ENCODE peak calls at places on chromosomes 13 and 19, in four cellular contexts. One of them, this sample, is unnamed.
A peak's percentile ranks its signal among the peaks of the same experiment; 100 is the strongest.

GRCh38 chr19:57888494-57889231 is at the start of gene ZNF814:
- DNase-seq in body of pancreas: peak; percentile 68
- DNase-seq in cardiac fibroblast: peak; percentile 92
- DNase-seq in NB4: peak; percentile 14
- DNase-seq in this sample: peak; percentile 35

GRCh38 chr13:25966086-25966485 is 85.7 kb downstream of the SHISA2 start:
- DNase-seq in body of pancreas: no peak
- DNase-seq in cardiac fibroblast: no peak
- DNase-seq in NB4: no peak
- DNase-seq in this sample: peak; percentile 30

GRCh38 chr13:99366075-99366987 is 59.1 kb upstream of the GPR183 start:
- DNase-seq in NB4: no peak
- DNase-seq in body of pancreas: no peak
- DNase-seq in cardiac fibroblast: no peak
- DNase-seq in this sample: no peak

GRCh38 chr13:25214371-25215252 is 42.5 kb upstream of the AMER2 start:
- DNase-seq in NB4: no peak
- DNase-seq in body of pancreas: no peak
- DNase-seq in cardiac fibroblast: peak; percentile 50
- DNase-seq in this sample: peak; percentile 31

GRCh38 chr19:29677001-29677781 is 11.9 kb downstream of the PLEKHF1 start:
- DNase-seq in NB4: no peak
- DNase-seq in body of pancreas: no peak
- DNase-seq in cardiac fibroblast: no peak
- DNase-seq in this sample: no peak

GRCh38 chr13:24228852-24229458 is 68.4 kb downstream of the SPATA13 start:
- DNase-seq in body of pancreas: peak; percentile 62
- DNase-seq in NB4: peak; percentile 76
- DNase-seq in cardiac fibroblast: peak; percentile 81
- DNase-seq in this sample: peak; percentile 13

GRCh38 chr19:22601906-22602630 is 32.1 kb upstream of the ZNF492 start:
- DNase-seq in NB4: no peak
- DNase-seq in cardiac fibroblast: no peak
- DNase-seq in body of pancreas: no peak
- DNase-seq in this sample: no peak

GRCh38 chr13:36818483-36819063 is 449 bp upstream of the RFXAP start:
- DNase-seq in body of pancreas: no peak
- DNase-seq in NB4: no peak
- DNase-seq in cardiac fibroblast: no peak
- DNase-seq in this sample: no peak

GRCh38 chr19:18259848-18260247 is 14.4 kb downstream of the IQCN start:
- DNase-seq in NB4: peak; percentile 77
- DNase-seq in cardiac fibroblast: peak; percentile 89
- DNase-seq in body of pancreas: no peak
- DNase-seq in this sample: no peak

GRCh38 chr13:109145631-109146030 is 516.2 kb downstream of the MYO16 start:
- DNase-seq in body of pancreas: peak; percentile 43
- DNase-seq in cardiac fibroblast: peak; percentile 89
- DNase-seq in NB4: peak; percentile 82
- DNase-seq in this sample: no peak

GRCh38 chr13:77176350-77176749 is 149.4 kb upstream of the FBXL3 start:
- DNase-seq in NB4: no peak
- DNase-seq in body of pancreas: no peak
- DNase-seq in cardiac fibroblast: peak; percentile 52
- DNase-seq in this sample: no peak

GRCh38 chr13:51729853-51730553 is 74.0 kb downstream of the DHRS12 start:
- DNase-seq in NB4: peak; percentile 81
- DNase-seq in cardiac fibroblast: peak; percentile 93
- DNase-seq in body of pancreas: no peak
- DNase-seq in this sample: peak; percentile 62

GRCh38 chr13:71712988-71713653 is 153.9 kb downstream of the DACH1 start:
- DNase-seq in cardiac fibroblast: peak; percentile 9
- DNase-seq in body of pancreas: no peak
- DNase-seq in NB4: peak; percentile 42
- DNase-seq in this sample: no peak

GRCh38 chr13:45851171-45851889 is at the start of gene SIAH3:
- DNase-seq in NB4: no peak
- DNase-seq in body of pancreas: no peak
- DNase-seq in cardiac fibroblast: peak; percentile 20
- DNase-seq in this sample: no peak

GRCh38 chr19:31356587-31357314 is 7.5 kb upstream of the TSHZ3 start:
- DNase-seq in NB4: peak; percentile 44
- DNase-seq in body of pancreas: peak; percentile 36
- DNase-seq in cardiac fibroblast: no peak
- DNase-seq in this sample: peak; percentile 62

GRCh38 chr13:51731759-51732158 is 72.2 kb downstream of the DHRS12 start:
- DNase-seq in body of pancreas: no peak
- DNase-seq in cardiac fibroblast: peak; percentile 88
- DNase-seq in NB4: peak; percentile 40
- DNase-seq in this sample: no peak

GRCh38 chr13:46804391-46804815 is 7.4 kb upstream of the ESD start:
- DNase-seq in NB4: no peak
- DNase-seq in cardiac fibroblast: peak; percentile 99
- DNase-seq in body of pancreas: no peak
- DNase-seq in this sample: peak; percentile 70

GRCh38 chr19:15936173-15936572 is 1.8 kb upstream of the CYP4F11 start:
- DNase-seq in NB4: no peak
- DNase-seq in body of pancreas: no peak
- DNase-seq in cardiac fibroblast: no peak
- DNase-seq in this sample: no peak

GRCh38 chr13:92483894-92484293 is 742.7 kb upstream of the GPC6 start:
- DNase-seq in NB4: no peak
- DNase-seq in body of pancreas: no peak
- DNase-seq in cardiac fibroblast: no peak
- DNase-seq in this sample: no peak

GRCh38 chr19:19421326-19421725 is 15.9 kb downstream of the GATAD2A start:
- DNase-seq in NB4: no peak
- DNase-seq in body of pancreas: no peak
- DNase-seq in cardiac fibroblast: no peak
- DNase-seq in this sample: no peak

GRCh38 chr13:78491978-78492377 is 111.4 kb downstream of the POU4F1 start:
- DNase-seq in NB4: no peak
- DNase-seq in body of pancreas: no peak
- DNase-seq in cardiac fibroblast: no peak
- DNase-seq in this sample: no peak

GRCh38 chr19:11191273-11191755 is 6.0 kb downstream of the KANK2 start:
- DNase-seq in NB4: no peak
- DNase-seq in body of pancreas: no peak
- DNase-seq in cardiac fibroblast: peak; percentile 87
- DNase-seq in this sample: peak; percentile 63

GRCh38 chr13:80010286-80010831 is 330.6 kb downstream of the SPRY2 start:
- DNase-seq in cardiac fibroblast: no peak
- DNase-seq in body of pancreas: peak; percentile 23
- DNase-seq in NB4: no peak
- DNase-seq in this sample: no peak

GRCh38 chr19:44202470-44202869 is 9.9 kb upstream of the ZNF227 start:
- DNase-seq in NB4: no peak
- DNase-seq in cardiac fibroblast: peak; percentile 84
- DNase-seq in body of pancreas: no peak
- DNase-seq in this sample: no peak

GRCh38 chr13:21675095-21676007 is 4.5 kb downstream of the FGF9 start:
- DNase-seq in NB4: peak; percentile 39
- DNase-seq in body of pancreas: peak; percentile 61
- DNase-seq in cardiac fibroblast: no peak
- DNase-seq in this sample: peak; percentile 57

GRCh38 chr13:21673592-21674270 is 2.9 kb downstream of the FGF9 start:
- DNase-seq in body of pancreas: peak; percentile 59
- DNase-seq in cardiac fibroblast: peak; percentile 35
- DNase-seq in NB4: peak; percentile 66
- DNase-seq in this sample: peak; percentile 53

GRCh38 chr13:21676611-21677021 is 5.7 kb downstream of the FGF9 start:
- DNase-seq in cardiac fibroblast: no peak
- DNase-seq in body of pancreas: peak; percentile 46
- DNase-seq in NB4: peak; percentile 39
- DNase-seq in this sample: no peak

GRCh38 chr13:21672811-21673591 is 2.1 kb downstream of the FGF9 start:
- DNase-seq in cardiac fibroblast: no peak
- DNase-seq in body of pancreas: no peak
- DNase-seq in NB4: no peak
- DNase-seq in this sample: no peak

GRCh38 chr13:21674271-21675009 is 3.6 kb downstream of the FGF9 start:
- DNase-seq in body of pancreas: no peak
- DNase-seq in NB4: peak; percentile 45
- DNase-seq in cardiac fibroblast: no peak
- DNase-seq in this sample: peak; percentile 71
- H3K4me3 ChIP-seq in body of pancreas: peak overlapping the region; percentile 71
- H3K4me3 ChIP-seq in NB4: peak overlapping the region; percentile 38
- H3K4me3 ChIP-seq in cardiac fibroblast: peak overlapping the region; percentile 39
- H3K4me3 ChIP-seq in this sample: peak overlapping the region; percentile 66

DNA sequence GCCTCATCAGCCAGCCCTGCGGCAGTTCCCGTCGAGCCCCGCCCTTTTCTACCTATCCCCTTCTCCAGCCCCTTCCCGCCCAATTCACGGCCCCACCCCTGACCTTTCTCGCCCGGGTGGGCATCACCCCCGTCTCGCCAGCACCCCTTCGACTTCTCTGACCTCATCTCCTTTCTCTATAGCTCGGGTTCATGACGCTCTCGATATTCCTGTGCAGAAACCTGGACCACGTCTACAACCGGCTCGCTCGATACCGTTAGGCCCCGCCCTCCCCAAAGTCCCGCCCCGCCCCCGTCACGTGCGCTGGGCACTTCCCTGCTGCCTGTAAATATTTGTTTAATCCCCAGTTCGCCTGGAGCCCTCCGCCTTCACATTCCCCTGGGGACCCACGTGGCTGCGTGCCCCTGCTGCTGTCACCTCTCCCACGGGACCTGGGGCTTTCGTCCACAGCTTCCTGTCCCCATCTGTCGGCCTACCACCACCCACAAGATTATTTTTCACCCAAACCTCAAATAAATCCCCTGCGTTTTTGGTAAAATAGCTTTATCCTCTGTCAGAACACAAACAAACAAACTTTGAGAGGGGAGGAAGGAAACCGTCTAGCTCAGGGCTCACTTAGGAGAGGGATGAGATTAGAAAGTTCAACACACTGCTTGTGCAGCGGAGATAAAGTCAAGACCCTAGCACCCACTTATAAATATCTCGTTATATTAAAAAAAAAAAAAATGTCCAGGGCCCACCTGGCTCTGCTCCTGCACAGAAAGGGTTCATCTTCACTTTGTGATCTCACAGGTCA is 5.1 kb downstream of the CD37 start:
- DNase-seq in body of pancreas: peak; percentile 93
- DNase-seq in NB4: peak; percentile 82
- DNase-seq in cardiac fibroblast: peak; percentile 25
- DNase-seq in this sample: peak; percentile 14
- H3K4me3 ChIP-seq in body of pancreas: no peak overlapping the region
- H3K4me3 ChIP-seq in NB4: no peak overlapping the region
- H3K4me3 ChIP-seq in cardiac fibroblast: peak overlapping the region; percentile 26
- H3K4me3 ChIP-seq in this sample: no peak overlapping the region

GRCh38 chr19:12833747-12834417 is 497 bp downstream of the RTBDN start:
- DNase-seq in cardiac fibroblast: no peak
- DNase-seq in body of pancreas: no peak
- DNase-seq in NB4: peak; percentile 44
- DNase-seq in this sample: peak; percentile 58
- H3K4me3 ChIP-seq in cardiac fibroblast: peak overlapping the region; percentile 38
- H3K4me3 ChIP-seq in body of pancreas: no peak overlapping the region
- H3K4me3 ChIP-seq in NB4: no peak overlapping the region
- H3K4me3 ChIP-seq in this sample: peak overlapping the region; percentile 51

GRCh38 chr13:113853518-113854237 is 10.2 kb downstream of the GAS6 start:
- DNase-seq in NB4: no peak
- DNase-seq in cardiac fibroblast: no peak
- DNase-seq in body of pancreas: no peak
- DNase-seq in this sample: no peak
- H3K4me3 ChIP-seq in NB4: no peak overlapping the region
- H3K4me3 ChIP-seq in cardiac fibroblast: no peak overlapping the region
- H3K4me3 ChIP-seq in body of pancreas: no peak overlapping the region
- H3K4me3 ChIP-seq in this sample: no peak overlapping the region

DNA sequence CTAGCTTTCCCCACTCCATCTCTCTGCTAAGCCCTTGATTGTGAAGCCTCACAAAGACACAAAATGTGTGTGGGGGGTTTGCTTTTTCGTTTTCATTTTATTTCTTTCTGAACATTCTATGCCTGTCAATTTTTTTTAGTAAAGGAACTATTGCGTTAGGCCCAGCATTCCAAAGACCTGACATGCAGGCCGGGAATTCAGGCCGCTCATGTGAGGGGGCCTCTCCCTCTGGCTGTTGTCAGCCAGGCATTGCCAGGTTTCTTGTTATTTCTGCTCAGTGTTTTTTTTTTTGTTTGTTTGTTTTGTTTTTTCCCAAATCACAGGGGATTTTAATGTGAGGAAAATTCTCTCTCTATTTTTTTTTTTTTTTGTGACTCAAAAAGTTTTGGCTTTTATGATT is 10.3 kb upstream of the MEDAG start:
- DNase-seq in cardiac fibroblast: peak; percentile 97
- DNase-seq in body of pancreas: peak; percentile 45
- DNase-seq in NB4: no peak
- DNase-seq in this sample: no peak
- H3K4me3 ChIP-seq in cardiac fibroblast: no peak overlapping the region
- H3K4me3 ChIP-seq in body of pancreas: no peak overlapping the region
- H3K4me3 ChIP-seq in NB4: no peak overlapping the region
- H3K4me3 ChIP-seq in this sample: no peak overlapping the region

GRCh38 chr13:44764334-44764733 is 188.2 kb upstream of the TSC22D1 start:
- DNase-seq in NB4: peak; percentile 7
- DNase-seq in cardiac fibroblast: no peak
- DNase-seq in body of pancreas: peak; percentile 78
- DNase-seq in this sample: peak; percentile 33

GRCh38 chr13:44760434-44760833 is 184.3 kb upstream of the TSC22D1 start:
- DNase-seq in NB4: no peak
- DNase-seq in cardiac fibroblast: no peak
- DNase-seq in body of pancreas: peak; percentile 45
- DNase-seq in this sample: no peak

GRCh38 chr13:44765076-44765475 is 188.9 kb upstream of the TSC22D1 start:
- DNase-seq in body of pancreas: peak; percentile 35
- DNase-seq in NB4: no peak
- DNase-seq in cardiac fibroblast: no peak
- DNase-seq in this sample: no peak

GRCh38 chr13:44762946-44763345 is 186.8 kb upstream of the TSC22D1 start:
- DNase-seq in cardiac fibroblast: no peak
- DNase-seq in NB4: no peak
- DNase-seq in body of pancreas: no peak
- DNase-seq in this sample: no peak

DNA sequence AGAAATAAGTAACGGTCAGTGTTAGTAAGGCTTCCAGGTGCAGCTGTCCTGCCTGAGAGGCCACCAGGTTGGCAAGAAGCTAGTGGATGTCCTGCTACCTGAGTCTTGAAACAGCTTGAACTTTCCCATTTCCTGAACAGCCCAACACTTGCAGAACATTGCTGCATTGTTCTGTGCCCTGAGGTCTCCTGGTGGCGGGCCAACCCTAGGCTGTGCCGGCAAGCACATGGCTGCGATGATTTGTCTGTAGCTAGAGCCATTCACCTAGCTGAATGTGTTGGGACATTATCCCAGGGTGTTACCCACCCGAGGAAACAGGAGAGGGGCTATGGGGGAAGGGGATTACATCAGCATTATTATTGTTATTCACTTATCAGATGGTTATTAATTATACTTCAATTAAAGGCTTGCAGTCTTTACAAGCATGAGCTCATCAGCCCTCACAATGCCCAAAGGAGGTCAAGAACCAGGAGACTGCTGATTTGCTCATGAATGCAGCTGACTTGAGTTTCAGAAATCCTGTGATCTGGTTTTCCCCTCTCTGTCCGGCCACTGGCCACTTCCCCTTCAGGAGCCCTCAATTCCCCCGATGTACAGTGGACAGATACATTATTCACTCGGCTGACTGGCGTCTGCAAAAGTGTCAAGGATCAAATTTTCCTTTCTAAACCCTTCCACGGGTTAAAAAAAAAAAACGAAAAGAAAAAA is 187.6 kb upstream of the TSC22D1 start:
- DNase-seq in cardiac fibroblast: no peak
- DNase-seq in NB4: no peak
- DNase-seq in body of pancreas: peak; percentile 70
- DNase-seq in this sample: peak; percentile 4
- H3K4me3 ChIP-seq in cardiac fibroblast: no peak overlapping the region
- H3K4me3 ChIP-seq in NB4: no peak overlapping the region
- H3K4me3 ChIP-seq in body of pancreas: no peak overlapping the region
- H3K4me3 ChIP-seq in this sample: no peak overlapping the region

GRCh38 chr13:29901714-29902631 is 51.6 kb upstream of the UBL3 start:
- DNase-seq in cardiac fibroblast: peak; percentile 96
- DNase-seq in body of pancreas: peak; percentile 33
- DNase-seq in NB4: peak; percentile 15
- DNase-seq in this sample: peak; percentile 71
- H3K4me3 ChIP-seq in cardiac fibroblast: peak overlapping the region; percentile 15
- H3K4me3 ChIP-seq in body of pancreas: no peak overlapping the region
- H3K4me3 ChIP-seq in NB4: no peak overlapping the region
- H3K4me3 ChIP-seq in this sample: no peak overlapping the region